ENCODE peak calls at places on chromosomes 2 and 18, in six cellular contexts. M is right cardiac atrium; D is effector memory CD4-positive, alpha-beta T cell; P is PC-9; Y is pancreas; U is kidney. C is an unnamed sample. For H3K4me1 and H3K9me3, the result is how much of the 10 kb centered on the place peaks cover.

GRCh38 chr2:168731002-168731401 is 71.4 kb upstream of the NOSTRIN start:
- DNase-seq in M (no peak), U (no peak), Y (no peak), D (no peak), P (no peak), C (no peak)

GRCh38 chr18:12904012-12904516 is 20.0 kb upstream of the PTPN2 start:
- DNase-seq in M (no peak), Y (no peak), P (no peak), U (no peak), D (peak), C (no peak)

GRCh38 chr2:38791747-38792146 is 13.7 kb downstream of the GEMIN6 start:
- DNase-seq in Y (no peak), P (no peak), U (no peak), M (no peak), D (no peak), C (no peak)

GRCh38 chr2:31812051-31812798 is 198.6 kb downstream of the MEMO1 start:
- DNase-seq in D (no peak), P (peak), U (no peak), Y (no peak), M (no peak), C (no peak)

GRCh38 chr2:165203689-165204559 is at the start of gene SCN3A:
- DNase-seq in Y (peak), P (peak), M (no peak), U (no peak), D (no peak), C (peak)

GRCh38 chr2:211132586-211132985 is 576.2 kb downstream of the CPS1 start:
- DNase-seq in Y (no peak), U (no peak), P (no peak), D (no peak), M (no peak), C (no peak)

GRCh38 chr2:71811726-71812125 is 335.9 kb downstream of the CYP26B1 start:
- DNase-seq in P (no peak), M (no peak), Y (no peak), D (no peak), U (no peak), C (no peak)

GRCh38 chr18:49335677-49336076 is 124.8 kb downstream of the DYM start:
- DNase-seq in P (no peak), M (no peak), D (no peak), Y (no peak), U (no peak), C (no peak)

GRCh38 chr2:228675042-228675441 is 493.6 kb upstream of the SPHKAP start:
- DNase-seq in D (no peak), P (no peak), Y (no peak), M (no peak), U (no peak), C (no peak)

GRCh38 chr2:18413794-18414396 is 146.6 kb downstream of the RDH14 start:
- DNase-seq in M (no peak), U (no peak), P (peak), D (no peak), Y (no peak), C (no peak)

GRCh38 chr18:48954837-48955527 is 4.2 kb upstream of the SMAD7 start:
- DNase-seq in P (no peak), M (peak), D (no peak), Y (no peak), U (no peak), C (no peak)

GRCh38 chr2:240628507-240629418 is 3.5 kb downstream of the GPR35 start:
- DNase-seq in U (peak), P (no peak), M (peak), Y (no peak), D (no peak), C (no peak)

GRCh38 chr2:222304737-222305509 is 6.1 kb upstream of the PAX3 start:
- DNase-seq in U (no peak), M (no peak), P (no peak), D (no peak), Y (no peak), C (no peak)

GRCh38 chr2:130338793-130339345 is 3.8 kb upstream of the IMP4 start:
- DNase-seq in U (no peak), M (peak), D (no peak), P (no peak), Y (no peak), C (no peak)

GRCh38 chr2:75896779-75897366 is 186.2 kb upstream of the GCFC2 start:
- DNase-seq in D (no peak), M (no peak), Y (no peak), P (peak), U (no peak), C (no peak)

GRCh38 chr2:241040081-241040803 is 41.8 kb downstream of the SNED1 start:
- DNase-seq in D (no peak), P (no peak), U (peak), Y (no peak), M (no peak), C (no peak)

GRCh38 chr2:36696533-36696932 is at the start of gene VIT:
- DNase-seq in Y (no peak), D (no peak), P (no peak), M (no peak), U (no peak), C (no peak)

GRCh38 chr2:121810959-121811853 is 55.8 kb downstream of the TSN start:
- DNase-seq in U (no peak), M (peak), Y (peak), D (no peak), P (peak), C (peak)

GRCh38 chr18:24987933-24988840 is 363.8 kb downstream of the ZNF521 start:
- DNase-seq in U (no peak), P (no peak), D (no peak), Y (no peak), M (peak), C (peak)

GRCh38 chr2:182912518-182912915 is 46.1 kb upstream of the FRZB start:
- DNase-seq in D (no peak), Y (no peak), M (no peak), P (no peak), U (no peak), C (no peak)

GRCh38 chr2:33426666-33427231 is 49.7 kb upstream of the RASGRP3 start:
- DNase-seq in M (no peak), D (no peak), Y (peak), P (peak), U (no peak), C (peak)

GRCh38 chr18:23307567-23308295 is 145.4 kb upstream of the RIOK3 start:
- DNase-seq in Y (no peak), M (no peak), P (no peak), D (no peak), U (peak), C (no peak)

GRCh38 chr18:49858309-49859005 is 45.1 kb upstream of the ACAA2 start:
- DNase-seq in P (peak), M (peak), U (no peak), D (peak), Y (peak), C (peak)

GRCh38 chr2:62304429-62305417 is 108.8 kb downstream of the B3GNT2 start:
- DNase-seq in P (peak), M (peak), D (no peak), U (peak), Y (no peak), C (peak)

GRCh38 chr2:231162036-231162345 is 36.4 kb upstream of the ARMC9 start:
- DNase-seq in Y (no peak), P (peak), D (no peak), U (no peak), M (no peak), C (no peak)

GRCh38 chr2:237708961-237709360 is 81.6 kb downstream of the LRRFIP1 start:
- DNase-seq in P (no peak), Y (no peak), U (no peak), M (no peak), D (no peak), C (no peak)

GRCh38 chr2:237707859-237708398 is 80.5 kb downstream of the LRRFIP1 start:
- DNase-seq in D (no peak), M (no peak), P (no peak), U (no peak), Y (no peak), C (no peak)

GRCh38 chr2:237706257-237706656 is 78.9 kb downstream of the LRRFIP1 start:
- DNase-seq in U (no peak), Y (no peak), P (no peak), D (no peak), M (no peak), C (no peak)

GRCh38 chr2:237711458-237712150 is 84.2 kb downstream of the LRRFIP1 start:
- DNase-seq in M (no peak), P (no peak), Y (no peak), D (no peak), U (no peak), C (no peak)

DNA sequence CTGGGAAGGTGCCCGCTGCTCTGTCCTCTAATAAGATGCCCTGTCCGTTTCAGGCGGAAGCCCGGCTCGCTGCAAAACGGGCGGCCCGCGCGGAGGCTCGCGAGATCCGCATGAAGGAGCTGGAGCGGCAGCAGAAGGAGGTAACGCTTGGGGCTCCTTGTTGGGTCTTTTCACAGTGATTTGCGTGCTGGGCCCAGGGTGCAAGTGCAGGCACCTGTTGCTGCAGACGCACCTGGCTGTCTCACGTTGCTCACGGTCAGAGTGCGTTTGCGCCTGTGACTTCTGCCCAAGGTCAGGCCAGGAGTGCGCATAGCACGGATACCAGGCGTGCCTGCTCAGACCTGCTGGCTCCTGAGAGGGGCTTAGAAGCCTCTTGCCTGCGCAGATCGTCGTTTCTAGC is 81.1 kb downstream of the LRRFIP1 start:
- DNase-seq in Y (no peak), M (no peak), P (no peak), D (no peak), U (no peak), C (no peak)
- H3K4me1 ChIP-seq in Y (under half), M (under half), P (under half), D (under half), U (under half), C (half or more)

DNA sequence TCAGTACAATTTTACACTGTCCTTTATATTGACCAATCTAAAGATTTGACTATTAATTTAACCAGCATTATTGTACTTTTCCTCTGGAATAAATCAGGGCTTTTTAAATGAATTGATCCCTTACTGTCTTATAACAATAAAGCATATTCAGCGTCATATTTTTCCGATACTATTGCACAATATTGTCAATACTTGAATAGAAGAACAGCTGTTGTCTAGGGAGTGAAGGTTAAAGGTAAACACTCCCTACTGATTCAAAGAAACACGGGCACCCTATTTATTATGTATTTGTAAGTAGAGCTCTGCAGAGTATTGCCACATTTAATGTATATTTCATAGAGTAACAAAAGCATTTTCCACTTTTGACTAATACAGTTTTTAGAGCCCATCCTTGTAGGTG is 134.4 kb downstream of the CAMKMT start:
- DNase-seq in U (no peak), D (no peak), Y (no peak), M (no peak), P (no peak), C (no peak)
- H3K9me3 ChIP-seq in U (under half), D (under half), Y (under half), M (under half), P (under half), C (under half)

GRCh38 chr2:109418716-109419115 is 195.1 kb downstream of the SEPTIN10 start:
- DNase-seq in U (peak), Y (no peak), P (no peak), D (no peak), M (peak), C (no peak)
- H3K4me1 ChIP-seq in U (under half), Y (under half), P (under half), D (under half), M (under half), C (under half)

GRCh38 chr2:147572622-147573021 is 272.2 kb upstream of the ACVR2A start:
- DNase-seq in D (no peak), P (no peak), M (no peak), Y (no peak), U (no peak), C (no peak)
- H3K9me3 ChIP-seq in D (under half), P (under half), M (under half), Y (under half), U (under half), C (under half)

DNA sequence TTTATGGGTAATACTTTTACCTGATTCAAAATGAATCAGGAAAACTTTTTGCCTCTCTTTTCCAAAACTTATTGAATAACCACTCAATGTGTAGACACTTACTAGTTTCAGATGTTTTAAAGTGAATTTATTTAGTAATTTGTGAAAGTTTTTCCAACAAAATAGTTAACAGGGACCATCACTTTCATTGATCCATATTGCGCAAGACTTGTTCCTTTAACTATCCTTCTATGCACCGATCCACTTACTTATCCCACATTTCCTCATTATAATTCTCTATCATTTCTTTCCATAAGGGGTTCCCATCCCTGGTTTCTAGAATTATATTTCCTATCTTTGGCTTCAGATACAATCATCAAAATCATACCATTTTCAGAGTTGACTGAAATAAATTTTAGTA is 48.3 kb downstream of the CDH19 start:
- DNase-seq in Y (no peak), D (no peak), M (no peak), P (no peak), U (no peak), C (no peak)
- H3K4me1 ChIP-seq in Y (under half), D (under half), M (under half), P (under half), U (under half), C (under half)

GRCh38 chr2:190537765-190538164 is 3.2 kb upstream of the NEMP2 start:
- DNase-seq in D (no peak), P (no peak), U (no peak), Y (no peak), M (no peak), C (no peak)
- H3K9me3 ChIP-seq in D (under half), P (under half), U (under half), Y (under half), M (under half), C (under half)

GRCh38 chr2:7044253-7045250 is 127.3 kb downstream of the RNF144A start:
- DNase-seq in U (peak), P (peak), D (peak), M (peak), Y (no peak), C (peak)
- H3K4me1 ChIP-seq in U (under half), P (under half), D (under half), M (under half), Y (under half), C (under half)

DNA sequence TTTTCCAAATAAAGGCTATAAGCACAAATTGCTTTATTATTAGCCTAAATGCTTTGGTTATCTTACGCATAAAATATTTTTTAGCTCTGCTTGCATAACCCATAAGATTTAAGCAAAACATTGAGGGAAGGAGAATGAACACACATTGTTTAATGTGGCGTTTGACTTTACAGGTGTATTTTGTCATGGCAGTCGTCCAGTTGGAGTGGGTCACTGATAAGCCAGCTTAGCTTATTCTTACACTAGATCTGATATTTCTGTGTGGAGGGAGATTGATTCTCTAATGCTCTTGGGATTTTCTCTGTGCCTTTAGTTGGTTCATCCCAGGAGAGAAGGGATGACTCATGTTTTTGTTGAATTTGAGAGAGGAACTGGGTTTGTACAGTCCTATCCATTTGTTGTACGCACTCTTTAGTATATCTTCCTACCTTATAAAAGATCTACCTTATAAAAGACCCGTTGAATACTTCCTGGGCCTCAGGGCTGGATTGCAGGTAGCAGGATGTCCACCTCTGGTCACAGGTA is 47.5 kb upstream of the ACYP2 start:
- DNase-seq in P (no peak), D (no peak), U (no peak), M (no peak), Y (no peak), C (no peak)
- H3K9me3 ChIP-seq in P (under half), D (under half), U (under half), M (under half), Y (under half), C (under half)